ENCODE peak calls at places on chromosomes 12 and 14, in nine cellular contexts. One of them, this sample, is unnamed.

GRCh38 chr12:131106542-131106941 is 152.8 kb downstream of the ADGRD1 start:
- DNase-seq in endothelial cell of umbilical vein: no peak
- DNase-seq in sigmoid colon: peak; percentile 24
- DNase-seq in A549: no peak
- DNase-seq in IMR-90: no peak
- DNase-seq in breast epithelium: no peak
- DNase-seq in Peyer's patch: no peak
- DNase-seq in esophagus muscularis mucosa: no peak
- DNase-seq in stomach: no peak
- DNase-seq in this sample: no peak

GRCh38 chr14:34426313-34427295 is 35.4 kb downstream of the SPTSSA start:
- DNase-seq in breast epithelium: no peak
- DNase-seq in esophagus muscularis mucosa: no peak
- DNase-seq in Peyer's patch: no peak
- DNase-seq in IMR-90: no peak
- DNase-seq in A549: no peak
- DNase-seq in stomach: peak; percentile 85
- DNase-seq in endothelial cell of umbilical vein: no peak
- DNase-seq in sigmoid colon: no peak
- DNase-seq in this sample: no peak

GRCh38 chr12:133129368-133130037 is 571 bp downstream of the ZNF891 start:
- DNase-seq in stomach: no peak
- DNase-seq in endothelial cell of umbilical vein: no peak
- DNase-seq in A549: no peak
- DNase-seq in IMR-90: peak; percentile 15
- DNase-seq in breast epithelium: no peak
- DNase-seq in Peyer's patch: no peak
- DNase-seq in sigmoid colon: no peak
- DNase-seq in esophagus muscularis mucosa: no peak
- DNase-seq in this sample: no peak

GRCh38 chr14:24382103-24382377 is 14.1 kb downstream of the NFATC4 start:
- DNase-seq in A549: no peak
- DNase-seq in IMR-90: no peak
- DNase-seq in esophagus muscularis mucosa: no peak
- DNase-seq in Peyer's patch: no peak
- DNase-seq in breast epithelium: no peak
- DNase-seq in sigmoid colon: no peak
- DNase-seq in stomach: peak; percentile 8
- DNase-seq in endothelial cell of umbilical vein: no peak
- DNase-seq in this sample: no peak

GRCh38 chr12:69688496-69689427 is 10.3 kb downstream of the BEST3 start:
- DNase-seq in endothelial cell of umbilical vein: peak; percentile 96
- DNase-seq in Peyer's patch: no peak
- DNase-seq in IMR-90: peak; percentile 94
- DNase-seq in sigmoid colon: no peak
- DNase-seq in stomach: peak; percentile 31
- DNase-seq in esophagus muscularis mucosa: no peak
- DNase-seq in breast epithelium: peak; percentile 71
- DNase-seq in A549: peak; percentile 86
- DNase-seq in this sample: peak; percentile 74

GRCh38 chr12:9327307-9327706 is 119.1 kb upstream of the PZP start:
- DNase-seq in breast epithelium: no peak
- DNase-seq in sigmoid colon: no peak
- DNase-seq in endothelial cell of umbilical vein: no peak
- DNase-seq in IMR-90: no peak
- DNase-seq in stomach: no peak
- DNase-seq in Peyer's patch: no peak
- DNase-seq in A549: no peak
- DNase-seq in esophagus muscularis mucosa: no peak
- DNase-seq in this sample: no peak

GRCh38 chr12:124614512-124615292 is 47.3 kb upstream of the NCOR2 start:
- DNase-seq in endothelial cell of umbilical vein: no peak
- DNase-seq in esophagus muscularis mucosa: no peak
- DNase-seq in Peyer's patch: no peak
- DNase-seq in A549: no peak
- DNase-seq in breast epithelium: no peak
- DNase-seq in stomach: no peak
- DNase-seq in sigmoid colon: no peak
- DNase-seq in IMR-90: no peak
- DNase-seq in this sample: no peak

GRCh38 chr14:104280085-104280901 is 141.9 kb downstream of the KIF26A start:
- DNase-seq in breast epithelium: no peak
- DNase-seq in A549: no peak
- DNase-seq in sigmoid colon: peak; percentile 52
- DNase-seq in stomach: peak; percentile 19
- DNase-seq in Peyer's patch: no peak
- DNase-seq in endothelial cell of umbilical vein: no peak
- DNase-seq in esophagus muscularis mucosa: no peak
- DNase-seq in IMR-90: no peak
- DNase-seq in this sample: no peak

DNA sequence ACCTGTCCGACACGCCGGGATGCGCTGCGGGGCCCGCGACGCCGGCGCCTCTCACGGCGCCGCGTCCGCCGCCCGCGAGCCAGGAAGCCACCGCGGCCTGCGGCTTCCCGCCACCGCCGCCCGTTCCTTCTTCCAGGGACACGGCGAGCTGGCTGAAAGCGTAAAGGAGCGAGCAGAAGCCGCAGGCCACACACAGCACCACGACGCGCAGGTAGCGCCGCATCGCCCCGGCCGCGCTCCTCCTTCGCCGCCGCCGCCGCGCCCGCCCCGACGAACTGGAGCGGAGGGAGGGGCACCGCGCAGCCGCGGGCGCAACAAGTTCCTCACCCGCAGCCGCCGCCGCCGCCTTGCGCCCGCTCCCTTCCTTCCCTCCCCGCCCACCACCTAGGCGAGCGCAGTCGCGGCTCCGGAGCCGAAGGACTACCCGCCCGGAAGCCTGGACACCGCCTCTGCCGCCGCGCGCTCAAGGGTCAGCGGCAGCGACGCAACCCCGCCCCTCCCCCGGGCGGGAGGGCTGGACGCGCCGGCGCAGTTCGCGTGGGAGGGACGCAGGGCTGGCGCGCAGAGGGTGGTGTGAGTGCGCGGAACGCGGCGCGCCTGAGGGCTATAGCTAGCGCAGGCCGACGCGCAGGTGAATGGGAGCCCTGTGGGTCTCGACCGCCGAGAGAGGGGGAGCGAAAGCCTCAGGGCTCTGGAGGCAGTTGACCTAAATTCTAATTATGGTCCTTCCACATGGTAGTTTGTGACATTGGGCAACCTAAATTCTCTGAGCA is at the start of gene GXYLT1:
- DNase-seq in sigmoid colon: peak; percentile 95
- DNase-seq in IMR-90: peak; percentile 91
- DNase-seq in stomach: peak; percentile 94
- DNase-seq in Peyer's patch: peak; percentile 77
- DNase-seq in esophagus muscularis mucosa: peak; percentile 94
- DNase-seq in breast epithelium: peak; percentile 77
- DNase-seq in endothelial cell of umbilical vein: peak; percentile 95
- DNase-seq in A549: peak; percentile 78
- DNase-seq in this sample: peak; percentile 88
- TF ChIP-seq POLR2A in sigmoid colon: no peak
- TF ChIP-seq POLR2A in IMR-90: peak; percentile 39
- TF ChIP-seq POLR2A in stomach: no peak
- TF ChIP-seq POLR2A in Peyer's patch: peak; percentile 86
- TF ChIP-seq POLR2A in esophagus muscularis mucosa: peak; percentile 32
- TF ChIP-seq POLR2A in breast epithelium: no peak
- TF ChIP-seq POLR2A in endothelial cell of umbilical vein: peak; percentile 54
- TF ChIP-seq POLR2A in A549: peak; percentile 82
- TF ChIP-seq POLR2A in this sample: peak; percentile 65

GRCh38 chr14:49920935-49921334 is 28.1 kb downstream of the ARF6 start:
- DNase-seq in breast epithelium: no peak
- DNase-seq in sigmoid colon: no peak
- DNase-seq in endothelial cell of umbilical vein: no peak
- DNase-seq in stomach: no peak
- DNase-seq in A549: no peak
- DNase-seq in Peyer's patch: no peak
- DNase-seq in IMR-90: no peak
- DNase-seq in esophagus muscularis mucosa: no peak
- DNase-seq in this sample: no peak

GRCh38 chr14:49920260-49920659 is 27.4 kb downstream of the ARF6 start:
- DNase-seq in esophagus muscularis mucosa: no peak
- DNase-seq in sigmoid colon: no peak
- DNase-seq in endothelial cell of umbilical vein: no peak
- DNase-seq in A549: no peak
- DNase-seq in breast epithelium: no peak
- DNase-seq in Peyer's patch: no peak
- DNase-seq in stomach: no peak
- DNase-seq in IMR-90: no peak
- DNase-seq in this sample: no peak

GRCh38 chr14:49921401-49921800 is 28.5 kb downstream of the ARF6 start:
- DNase-seq in sigmoid colon: no peak
- DNase-seq in stomach: no peak
- DNase-seq in IMR-90: no peak
- DNase-seq in A549: no peak
- DNase-seq in esophagus muscularis mucosa: no peak
- DNase-seq in Peyer's patch: no peak
- DNase-seq in endothelial cell of umbilical vein: no peak
- DNase-seq in breast epithelium: no peak
- DNase-seq in this sample: no peak

GRCh38 chr14:49918709-49919108 is 25.8 kb downstream of the ARF6 start:
- DNase-seq in breast epithelium: no peak
- DNase-seq in A549: no peak
- DNase-seq in endothelial cell of umbilical vein: no peak
- DNase-seq in Peyer's patch: no peak
- DNase-seq in stomach: no peak
- DNase-seq in IMR-90: no peak
- DNase-seq in sigmoid colon: no peak
- DNase-seq in esophagus muscularis mucosa: no peak
- DNase-seq in this sample: no peak

DNA sequence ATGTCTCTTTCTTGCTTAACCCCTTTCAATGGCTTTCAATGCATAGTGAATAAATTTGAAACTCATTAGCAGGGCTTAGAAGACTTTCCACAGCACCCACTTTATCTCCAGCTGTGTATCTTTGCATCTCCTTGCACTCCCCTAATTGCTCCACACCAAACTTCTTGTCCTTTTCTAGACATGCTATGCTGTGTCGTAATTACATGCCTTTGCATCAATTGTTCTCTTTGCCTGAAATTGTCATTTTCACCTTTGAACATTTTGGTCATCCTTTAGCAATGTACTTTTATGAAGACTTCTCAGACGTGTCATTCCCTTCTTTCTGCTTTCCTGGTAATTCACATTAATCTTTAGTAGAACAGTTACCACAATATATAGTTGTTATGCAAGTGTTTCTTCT is 26.9 kb downstream of the ARF6 start:
- DNase-seq in stomach: no peak
- DNase-seq in IMR-90: no peak
- DNase-seq in sigmoid colon: no peak
- DNase-seq in breast epithelium: no peak
- DNase-seq in A549: no peak
- DNase-seq in esophagus muscularis mucosa: no peak
- DNase-seq in Peyer's patch: no peak
- DNase-seq in endothelial cell of umbilical vein: no peak
- DNase-seq in this sample: no peak
- TF ChIP-seq POLR2A in stomach: no peak
- TF ChIP-seq POLR2A in IMR-90: no peak
- TF ChIP-seq POLR2A in sigmoid colon: no peak
- TF ChIP-seq POLR2A in breast epithelium: no peak
- TF ChIP-seq POLR2A in A549: no peak
- TF ChIP-seq POLR2A in esophagus muscularis mucosa: no peak
- TF ChIP-seq POLR2A in Peyer's patch: no peak
- TF ChIP-seq POLR2A in endothelial cell of umbilical vein: no peak
- TF ChIP-seq POLR2A in this sample: no peak

GRCh38 chr14:69768873-69769272 is 1.9 kb downstream of the SRSF5 start:
- DNase-seq in breast epithelium: no peak
- DNase-seq in esophagus muscularis mucosa: no peak
- DNase-seq in A549: no peak
- DNase-seq in Peyer's patch: no peak
- DNase-seq in IMR-90: no peak
- DNase-seq in sigmoid colon: no peak
- DNase-seq in endothelial cell of umbilical vein: peak; percentile 58
- DNase-seq in stomach: no peak
- DNase-seq in this sample: no peak

GRCh38 chr14:69766984-69767368 is at the start of gene SRSF5:
- DNase-seq in sigmoid colon: peak; percentile 99
- DNase-seq in Peyer's patch: peak; percentile 95
- DNase-seq in endothelial cell of umbilical vein: peak; percentile 97
- DNase-seq in IMR-90: peak; percentile 97
- DNase-seq in breast epithelium: peak; percentile 97
- DNase-seq in A549: peak; percentile 89
- DNase-seq in esophagus muscularis mucosa: peak; percentile 99
- DNase-seq in stomach: peak; percentile 97
- DNase-seq in this sample: peak; percentile 63

GRCh38 chr14:69770559-69770958 is 3.6 kb downstream of the SRSF5 start:
- DNase-seq in esophagus muscularis mucosa: peak; percentile 24
- DNase-seq in Peyer's patch: no peak
- DNase-seq in breast epithelium: no peak
- DNase-seq in sigmoid colon: no peak
- DNase-seq in stomach: no peak
- DNase-seq in IMR-90: no peak
- DNase-seq in endothelial cell of umbilical vein: no peak
- DNase-seq in A549: no peak
- DNase-seq in this sample: no peak

GRCh38 chr14:69769623-69770022 is 2.7 kb downstream of the SRSF5 start:
- DNase-seq in IMR-90: no peak
- DNase-seq in breast epithelium: no peak
- DNase-seq in endothelial cell of umbilical vein: no peak
- DNase-seq in sigmoid colon: no peak
- DNase-seq in Peyer's patch: no peak
- DNase-seq in esophagus muscularis mucosa: peak; percentile 50
- DNase-seq in A549: no peak
- DNase-seq in stomach: no peak
- DNase-seq in this sample: no peak

GRCh38 chr14:69767369-69767999 is 542 bp downstream of the SRSF5 start:
- DNase-seq in Peyer's patch: peak; percentile 84
- DNase-seq in IMR-90: peak; percentile 90
- DNase-seq in stomach: peak; percentile 91
- DNase-seq in endothelial cell of umbilical vein: peak; percentile 94
- DNase-seq in breast epithelium: peak; percentile 87
- DNase-seq in sigmoid colon: peak; percentile 94
- DNase-seq in esophagus muscularis mucosa: peak; percentile 94
- DNase-seq in A549: peak; percentile 74
- DNase-seq in this sample: peak; percentile 50
- TF ChIP-seq POLR2A in Peyer's patch: peak; percentile 82
- TF ChIP-seq POLR2A in IMR-90: peak; percentile 79
- TF ChIP-seq POLR2A in stomach: no peak
- TF ChIP-seq POLR2A in endothelial cell of umbilical vein: no peak
- TF ChIP-seq POLR2A in breast epithelium: peak; percentile 72
- TF ChIP-seq POLR2A in sigmoid colon: peak; percentile 89
- TF ChIP-seq POLR2A in esophagus muscularis mucosa: peak; percentile 90
- TF ChIP-seq POLR2A in A549: peak; percentile 88
- TF ChIP-seq POLR2A in this sample: peak; percentile 49

GRCh38 chr14:64391986-64392385 is 3.8 kb downstream of the MTHFD1 start:
- DNase-seq in IMR-90: no peak
- DNase-seq in stomach: no peak
- DNase-seq in A549: no peak
- DNase-seq in esophagus muscularis mucosa: no peak
- DNase-seq in sigmoid colon: peak; percentile 29
- DNase-seq in endothelial cell of umbilical vein: no peak
- DNase-seq in Peyer's patch: no peak
- DNase-seq in breast epithelium: no peak
- DNase-seq in this sample: no peak

GRCh38 chr14:64387738-64388532 is at the start of gene MTHFD1:
- DNase-seq in Peyer's patch: peak; percentile 96
- DNase-seq in stomach: peak; percentile 100
- DNase-seq in A549: peak; percentile 99
- DNase-seq in sigmoid colon: peak; percentile 100
- DNase-seq in endothelial cell of umbilical vein: peak; percentile 99
- DNase-seq in IMR-90: peak; percentile 99
- DNase-seq in breast epithelium: peak; percentile 99
- DNase-seq in esophagus muscularis mucosa: peak; percentile 99
- DNase-seq in this sample: peak; percentile 97

GRCh38 chr14:64388533-64389243 is 535 bp downstream of the MTHFD1 start:
- DNase-seq in breast epithelium: no peak
- DNase-seq in A549: no peak
- DNase-seq in IMR-90: peak; percentile 30
- DNase-seq in esophagus muscularis mucosa: no peak
- DNase-seq in stomach: peak; percentile 38
- DNase-seq in Peyer's patch: peak; percentile 36
- DNase-seq in sigmoid colon: no peak
- DNase-seq in endothelial cell of umbilical vein: no peak
- DNase-seq in this sample: no peak

GRCh38 chr14:64391113-64391725 is 3.1 kb downstream of the MTHFD1 start:
- DNase-seq in stomach: no peak
- DNase-seq in esophagus muscularis mucosa: no peak
- DNase-seq in IMR-90: no peak
- DNase-seq in sigmoid colon: no peak
- DNase-seq in Peyer's patch: no peak
- DNase-seq in A549: no peak
- DNase-seq in endothelial cell of umbilical vein: no peak
- DNase-seq in breast epithelium: no peak
- DNase-seq in this sample: no peak

DNA sequence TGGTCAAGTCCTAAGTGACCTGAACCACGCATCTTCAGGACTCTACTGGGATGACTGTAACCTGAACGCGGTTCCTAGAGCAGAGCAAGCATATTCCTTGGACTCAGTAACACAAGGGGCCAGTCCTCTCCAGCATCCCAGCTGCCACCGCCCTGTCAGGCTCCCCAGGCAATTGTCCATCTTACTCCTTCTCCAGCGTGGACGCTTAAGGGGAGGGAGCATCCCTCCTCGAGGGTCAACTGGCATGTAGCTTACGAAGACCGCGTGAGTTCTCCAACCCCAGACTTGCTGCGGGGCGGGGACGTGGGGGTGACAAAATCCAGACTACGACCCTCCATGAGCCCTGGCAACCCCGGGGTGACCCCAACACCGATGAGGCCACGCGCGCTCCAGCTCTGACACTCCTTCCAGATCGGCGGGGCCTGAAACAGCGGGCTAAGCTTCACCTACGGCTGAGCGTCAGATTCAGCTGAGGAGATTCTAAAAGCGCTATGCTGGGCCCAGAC is 868 bp upstream of the MTHFD1 start:
- DNase-seq in breast epithelium: peak; percentile 22
- DNase-seq in esophagus muscularis mucosa: no peak
- DNase-seq in sigmoid colon: no peak
- DNase-seq in IMR-90: peak; percentile 19
- DNase-seq in Peyer's patch: no peak
- DNase-seq in stomach: no peak
- DNase-seq in endothelial cell of umbilical vein: peak; percentile 41
- DNase-seq in A549: peak; percentile 41
- DNase-seq in this sample: no peak
- TF ChIP-seq POLR2A in breast epithelium: no peak
- TF ChIP-seq POLR2A in esophagus muscularis mucosa: no peak
- TF ChIP-seq POLR2A in sigmoid colon: no peak
- TF ChIP-seq POLR2A in IMR-90: no peak
- TF ChIP-seq POLR2A in Peyer's patch: no peak
- TF ChIP-seq POLR2A in stomach: no peak
- TF ChIP-seq POLR2A in endothelial cell of umbilical vein: no peak
- TF ChIP-seq POLR2A in A549: no peak
- TF ChIP-seq POLR2A in this sample: no peak

This sample was measured in H54.